ENCODE peak calls at places on chromosomes 6 and 20, in seven cellular contexts. D is HepG2, C is Panc1, G is HCT116, I is K562, U is GM23338, J is GM12878. S is an unnamed sample.

GRCh38 chr6:41426888-41427641 is 91.7 kb downstream of the NCR2 start:
- ATAC-seq in D (no peak), C (no peak), G (no peak), I (no peak), U (peak; percentile 10), J (no peak), S (no peak)

GRCh38 chr6:43847741-43848630 is 78.0 kb downstream of the VEGFA start:
- ATAC-seq in D (no peak), C (no peak), G (no peak), I (no peak), U (no peak), J (no peak), S (no peak)

GRCh38 chr6:41785689-41786450 is 1.6 kb upstream of the TOMM6 start:
- ATAC-seq in D (peak; percentile 31), C (peak; percentile 13), G (peak; percentile 12), I (peak; percentile 1), U (peak; percentile 38), J (peak; percentile 15), S (no peak)

GRCh38 chr6:170440437-170440836 is 112.7 kb downstream of the PSMB1 start:
- ATAC-seq in D (no peak), C (no peak), G (no peak), I (peak; percentile 5), U (no peak), J (no peak), S (no peak)

GRCh38 chr6:82030301-82030700 is 217.2 kb downstream of the IBTK start:
- ATAC-seq in D (no peak), C (no peak), G (no peak), I (no peak), U (no peak), J (no peak), S (no peak)

GRCh38 chr20:62752671-62753501 is 43.4 kb upstream of the MRGBP start:
- ATAC-seq in D (peak; percentile 69), C (peak; percentile 64), G (no peak), I (peak; percentile 66), U (peak; percentile 40), J (no peak), S (peak; percentile 52)

GRCh38 chr20:38842017-38842416 is 36.5 kb downstream of the PPP1R16B start:
- ATAC-seq in D (no peak), C (no peak), G (no peak), I (no peak), U (no peak), J (peak; percentile 56), S (no peak)

GRCh38 chr6:162029873-162030576 is 697.5 kb downstream of the PRKN start:
- ATAC-seq in D (no peak), C (no peak), G (no peak), I (no peak), U (no peak), J (no peak), S (no peak)

GRCh38 chr6:392441-393390 is 1.2 kb downstream of the IRF4 start:
- ATAC-seq in D (no peak), C (peak; percentile 9), G (no peak), I (no peak), U (peak; percentile 22), J (peak; percentile 1), S (no peak)

GRCh38 chr6:13538600-13538999 is 35.8 kb upstream of the SIRT5 start:
- ATAC-seq in D (no peak), C (no peak), G (no peak), I (no peak), U (no peak), J (no peak), S (no peak)

GRCh38 chr20:10798811-10799210 is 125.0 kb upstream of the JAG1 start:
- ATAC-seq in D (no peak), C (no peak), G (no peak), I (no peak), U (no peak), J (no peak), S (no peak)

GRCh38 chr6:90168693-90169131 is 127.9 kb downstream of the BACH2 start:
- ATAC-seq in D (no peak), C (no peak), G (no peak), I (no peak), U (no peak), J (no peak), S (peak; percentile 63)

GRCh38 chr6:15421945-15422733 is 176.3 kb downstream of the JARID2 start:
- ATAC-seq in D (no peak), C (no peak), G (no peak), I (no peak), U (peak; percentile 14), J (peak; percentile 84), S (no peak)

GRCh38 chr20:20430066-20430465 is 62.2 kb downstream of the INSM1 start:
- ATAC-seq in D (no peak), C (no peak), G (no peak), I (no peak), U (no peak), J (no peak), S (no peak)

GRCh38 chr20:20423117-20423516 is 55.2 kb downstream of the INSM1 start:
- ATAC-seq in D (peak; percentile 31), C (no peak), G (no peak), I (no peak), U (peak; percentile 29), J (no peak), S (no peak)

GRCh38 chr20:20425785-20426471 is 58.0 kb downstream of the INSM1 start:
- ATAC-seq in D (peak; percentile 28), C (no peak), G (no peak), I (no peak), U (no peak), J (peak; percentile 79), S (no peak)

GRCh38 chr20:20426472-20426907 is 58.6 kb downstream of the INSM1 start:
- ATAC-seq in D (no peak), C (no peak), G (no peak), I (no peak), U (no peak), J (no peak), S (no peak)

DNA sequence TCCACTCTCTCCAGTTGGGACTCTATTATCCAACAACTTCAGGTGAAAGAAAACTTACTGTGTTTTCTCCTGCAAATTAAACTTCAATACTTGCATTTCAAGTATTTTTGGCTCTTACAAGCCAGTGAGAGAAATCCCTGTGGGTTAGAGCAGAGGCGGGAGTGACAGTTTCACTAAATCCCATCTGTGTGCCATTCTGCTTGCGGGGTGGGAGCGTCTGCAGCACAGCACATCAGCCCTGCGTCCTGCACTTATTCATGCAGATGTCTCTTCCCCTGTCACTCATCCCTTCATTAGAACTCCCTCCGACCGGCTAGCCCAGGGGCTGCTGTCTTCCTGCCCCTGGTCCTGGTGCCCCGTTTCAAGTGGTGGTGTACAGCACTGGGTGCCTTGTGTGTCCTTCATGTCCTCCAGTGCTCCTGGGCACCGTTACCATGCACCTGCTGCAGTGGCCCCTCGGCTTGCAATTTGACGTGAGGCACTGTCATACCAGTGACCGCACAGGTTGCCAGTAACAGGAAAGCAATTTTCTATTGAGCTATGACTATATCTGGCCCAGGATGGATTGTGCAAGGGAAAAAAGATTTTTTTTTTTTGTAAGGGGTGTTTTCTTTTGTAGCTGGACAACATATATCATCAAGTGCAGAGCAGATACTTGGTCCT is 59.4 kb downstream of the INSM1 start:
- ATAC-seq in D (no peak), C (no peak), G (no peak), I (no peak), U (no peak), J (no peak), S (no peak)
- TF ChIP-seq POLR2AphosphoS5 in D (no peak), C (no peak), G (no peak), I (no peak), U (no peak), J (no peak), S (no peak)

GRCh38 chr6:16832721-16833120 is 71.5 kb upstream of the ATXN1 start:
- ATAC-seq in D (no peak), C (no peak), G (no peak), I (no peak), U (no peak), J (no peak), S (no peak)
- TF ChIP-seq CTCF in D (no peak), C (no peak), G (no peak), I (no peak), U (no peak), J (no peak), S (no peak)

GRCh38 chr20:41619360-41620115 is 1.4 kb upstream of the CHD6 start:
- ATAC-seq in D (peak; percentile 10), C (no peak), G (no peak), I (no peak), U (peak; percentile 5), J (no peak), S (no peak)

GRCh38 chr20:41616228-41616627 is 1.9 kb downstream of the CHD6 start:
- ATAC-seq in D (no peak), C (no peak), G (no peak), I (no peak), U (no peak), J (no peak), S (no peak)

GRCh38 chr20:41618807-41619294 is 674 bp upstream of the CHD6 start:
- ATAC-seq in D (peak; percentile 23), C (peak; percentile 33), G (peak; percentile 0), I (no peak), U (peak; percentile 20), J (no peak), S (peak; percentile 9)

GRCh38 chr20:41617059-41617921 is 887 bp downstream of the CHD6 start:
- ATAC-seq in D (no peak), C (peak; percentile 48), G (peak; percentile 26), I (peak; percentile 11), U (peak; percentile 1), J (peak; percentile 7), S (no peak)

GRCh38 chr20:41617931-41618806 is at the start of gene CHD6:
- ATAC-seq in D (peak; percentile 98), C (peak; percentile 99), G (peak; percentile 98), I (peak; percentile 99), U (peak; percentile 94), J (peak; percentile 99), S (peak; percentile 100)
- TF ChIP-seq POLR2AphosphoS5 in D (peak; percentile 84), C (no peak), G (peak; percentile 49), I (no peak), U (peak; percentile 44), J (peak; percentile 58), S (peak; percentile 59)

DNA sequence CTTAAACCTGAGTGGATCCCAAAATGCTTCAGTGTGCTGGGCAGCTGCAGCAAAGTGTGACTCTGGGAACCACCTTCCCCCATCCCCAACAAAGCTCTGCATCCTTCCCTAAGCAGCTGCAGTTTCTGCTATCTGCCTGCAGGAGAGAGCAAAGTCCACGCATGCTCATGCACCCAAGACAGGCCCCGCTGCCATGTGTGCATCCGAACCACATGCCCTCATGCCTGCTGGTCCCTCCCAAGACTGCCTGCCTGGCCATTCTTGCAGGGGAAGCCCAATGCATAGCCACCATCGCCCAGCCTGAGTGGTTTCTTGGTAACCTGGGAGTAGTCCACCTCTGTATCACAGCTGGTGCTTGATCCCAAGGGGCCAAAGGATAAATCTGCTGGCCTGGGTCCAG is 94.3 kb upstream of the OLIG3 start:
- ATAC-seq in D (peak; percentile 63), C (peak; percentile 21), G (no peak), I (no peak), U (peak; percentile 62), J (peak; percentile 8), S (no peak)
- TF ChIP-seq CTCF in D (peak; percentile 21), C (no peak), G (no peak), I (peak; percentile 14), U (peak; percentile 39), J (peak; percentile 1), S (no peak)

GRCh38 chr6:117482240-117483003 is at the start of gene DCBLD1:
- ATAC-seq in D (peak; percentile 75), C (peak; percentile 90), G (peak; percentile 83), I (peak; percentile 88), U (peak; percentile 75), J (peak; percentile 86), S (peak; percentile 95)
- TF ChIP-seq POLR2AphosphoS5 in D (peak; percentile 16), C (peak; percentile 66), G (peak; percentile 86), I (no peak), U (no peak), J (no peak), S (peak; percentile 9)